ENCODE peak calls at places on chromosome 1, in six cellular contexts. A is trophoblast cell; G is MM.1S; Q is psoas muscle; U is GM23338; Z is CD8-positive, alpha-beta memory T cell. O is an unnamed sample.

GRCh38 chr1:43345119-43345518 is 7.5 kb downstream of the MPL start:
- DNase-seq in A (peak; percentile 51), Q (no peak), U (no peak), Z (no peak), G (no peak), O (no peak)

GRCh38 chr1:41387667-41388091 is 26.4 kb downstream of the FOXO6 start:
- DNase-seq in A (peak; percentile 94), Q (peak; percentile 83), U (peak; percentile 90), Z (no peak), G (no peak), O (peak; percentile 82)

GRCh38 chr1:101309334-101310221 is 72.8 kb downstream of the S1PR1 start:
- DNase-seq in G (peak; percentile 40), U (peak; percentile 73), A (peak; percentile 69), Z (peak; percentile 91), Q (peak; percentile 64), O (peak; percentile 72)

GRCh38 chr1:89512996-89513395 is 11.6 kb upstream of the LRRC8B start:
- DNase-seq in Q (no peak), U (peak; percentile 20), G (no peak), Z (no peak), A (no peak), O (no peak)

GRCh38 chr1:178768423-178768822 is 43.4 kb downstream of the RALGPS2 start:
- DNase-seq in G (peak; percentile 66), U (peak; percentile 74), Z (peak; percentile 13), A (peak; percentile 73), Q (no peak), O (no peak)

GRCh38 chr1:171345536-171345935 is 31.6 kb downstream of the FMO4 start:
- DNase-seq in Q (no peak), A (no peak), Z (no peak), G (no peak), U (no peak), O (no peak)

GRCh38 chr1:92380867-92381266 is 82.0 kb downstream of the RPAP2 start:
- DNase-seq in Q (no peak), Z (no peak), A (no peak), U (no peak), G (no peak), O (no peak)

GRCh38 chr1:14301704-14302024 is 296.8 kb upstream of the KAZN start:
- DNase-seq in Q (no peak), A (no peak), U (no peak), G (no peak), Z (no peak), O (no peak)

GRCh38 chr1:211808475-211808874 is 22.1 kb downstream of the LPGAT1 start:
- DNase-seq in Q (no peak), G (no peak), Z (no peak), U (no peak), A (peak; percentile 21), O (no peak)

GRCh38 chr1:186540521-186540920 is 79.6 kb upstream of the PDC start:
- DNase-seq in U (no peak), Z (no peak), Q (no peak), A (no peak), G (no peak), O (no peak)
- H3K27me3 ChIP-seq in U (no peaks in the 10 kb centered on the region), Z (no peaks in the 10 kb centered on the region), Q (no peaks in the 10 kb centered on the region), A (no peaks in the 10 kb centered on the region), G (no peaks in the 10 kb centered on the region), O (no peaks in the 10 kb centered on the region)

GRCh38 chr1:228530951-228531731 is 44.0 kb downstream of the RNF187 start:
- DNase-seq in Z (no peak), Q (no peak), G (peak; percentile 99), U (no peak), A (peak; percentile 83), O (no peak)
- H3K27me3 ChIP-seq in Z (peaks cover 10% of the 10 kb centered on the region), Q (no peaks in the 10 kb centered on the region), G (no peaks in the 10 kb centered on the region), U (peaks cover 100% of the 10 kb centered on the region), A (no peaks in the 10 kb centered on the region), O (no peaks in the 10 kb centered on the region)

GRCh38 chr1:208242186-208242585 is 2.0 kb downstream of the PLXNA2 start:
- DNase-seq in G (no peak), A (no peak), Q (no peak), Z (no peak), U (no peak), O (no peak)
- H3K27me3 ChIP-seq in G (no peaks in the 10 kb centered on the region), A (no peaks in the 10 kb centered on the region), Q (no peaks in the 10 kb centered on the region), Z (peaks cover 21% of the 10 kb centered on the region), U (peaks cover 67% of the 10 kb centered on the region), O (no peaks in the 10 kb centered on the region)

GRCh38 chr1:160666079-160666442 is 19.2 kb upstream of the SLAMF1 start:
- DNase-seq in G (no peak), Q (no peak), Z (no peak), A (no peak), U (no peak), O (no peak)
- H3K27me3 ChIP-seq in G (no peaks in the 10 kb centered on the region), Q (no peaks in the 10 kb centered on the region), Z (no peaks in the 10 kb centered on the region), A (no peaks in the 10 kb centered on the region), U (no peaks in the 10 kb centered on the region), O (no peaks in the 10 kb centered on the region)

DNA sequence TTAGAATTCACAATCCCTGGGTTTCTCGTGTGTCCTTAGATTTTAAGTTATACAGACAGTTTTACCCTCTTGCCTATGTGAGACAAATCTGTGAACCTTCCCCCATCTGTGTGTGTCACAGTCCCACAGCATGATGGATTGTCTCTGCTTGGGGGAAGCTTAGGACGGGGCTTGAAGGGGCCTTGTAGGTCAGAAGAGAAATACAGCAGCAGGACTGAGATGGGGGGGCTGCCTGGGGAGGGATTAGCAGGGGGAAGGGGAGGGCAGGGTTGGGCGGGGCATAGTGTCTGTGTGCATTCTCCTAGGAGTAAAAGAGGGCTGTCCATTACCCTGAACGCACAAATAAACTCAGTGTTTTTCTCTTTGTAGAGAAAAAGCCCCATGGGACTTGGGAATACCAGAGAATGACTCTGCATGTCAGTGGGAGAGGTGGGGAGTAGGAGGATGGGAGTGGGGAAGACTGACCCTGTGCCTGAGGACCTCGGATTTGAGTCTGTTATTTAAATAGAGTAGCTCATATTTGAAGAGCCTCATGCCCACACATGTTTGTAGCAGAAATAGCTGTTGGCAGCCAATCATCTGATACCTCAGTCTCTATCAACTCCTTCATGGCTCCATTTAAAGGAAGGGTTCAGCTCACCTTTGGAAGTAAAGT is 16.4 kb downstream of the RNF220 start:
- DNase-seq in G (no peak), U (no peak), Q (no peak), A (no peak), Z (no peak), O (no peak)
- H3K27me3 ChIP-seq in G (peaks cover 9% of the 10 kb centered on the region), U (peaks cover 4% of the 10 kb centered on the region), Q (peaks cover 12% of the 10 kb centered on the region), A (peaks cover 21% of the 10 kb centered on the region), Z (peaks cover 42% of the 10 kb centered on the region), O (peaks cover 17% of the 10 kb centered on the region)

GRCh38 chr1:220879509-220880366 is 495 bp downstream of the HLX start:
- DNase-seq in G (peak; percentile 65), U (peak; percentile 73), Z (no peak), A (peak; percentile 61), Q (peak; percentile 77), O (peak; percentile 94)

GRCh38 chr1:220878223-220879081 is 791 bp upstream of the HLX start:
- DNase-seq in Z (no peak), U (peak; percentile 38), Q (no peak), G (no peak), A (no peak), O (peak; percentile 42)

GRCh38 chr1:220879090-220879508 is at the start of gene HLX:
- DNase-seq in Z (no peak), A (peak; percentile 61), G (peak; percentile 89), Q (peak; percentile 95), U (peak; percentile 80), O (peak; percentile 95)

GRCh38 chr1:220876511-220877347 is 2.5 kb upstream of the HLX start:
- DNase-seq in Q (no peak), A (peak; percentile 19), G (no peak), Z (no peak), U (peak; percentile 84), O (peak; percentile 88)

GRCh38 chr1:220877348-220878095 is 1.7 kb upstream of the HLX start:
- DNase-seq in U (peak; percentile 65), Q (no peak), A (no peak), G (no peak), Z (no peak), O (peak; percentile 38)
- H3K27me3 ChIP-seq in U (peaks cover 88% of the 10 kb centered on the region), Q (no peaks in the 10 kb centered on the region), A (peaks cover 65% of the 10 kb centered on the region), G (no peaks in the 10 kb centered on the region), Z (peaks cover 29% of the 10 kb centered on the region), O (no peaks in the 10 kb centered on the region)

GRCh38 chr1:163799190-163799805 is 477.5 kb downstream of the NUF2 start:
- DNase-seq in U (no peak), Z (no peak), Q (no peak), G (no peak), A (no peak), O (no peak)

GRCh38 chr1:163794551-163794950 is 472.8 kb downstream of the NUF2 start:
- DNase-seq in Z (no peak), G (no peak), Q (no peak), A (no peak), U (no peak), O (no peak)

GRCh38 chr1:163796394-163796821 is 474.7 kb downstream of the NUF2 start:
- DNase-seq in U (no peak), Q (no peak), Z (no peak), G (no peak), A (peak; percentile 36), O (no peak)

DNA sequence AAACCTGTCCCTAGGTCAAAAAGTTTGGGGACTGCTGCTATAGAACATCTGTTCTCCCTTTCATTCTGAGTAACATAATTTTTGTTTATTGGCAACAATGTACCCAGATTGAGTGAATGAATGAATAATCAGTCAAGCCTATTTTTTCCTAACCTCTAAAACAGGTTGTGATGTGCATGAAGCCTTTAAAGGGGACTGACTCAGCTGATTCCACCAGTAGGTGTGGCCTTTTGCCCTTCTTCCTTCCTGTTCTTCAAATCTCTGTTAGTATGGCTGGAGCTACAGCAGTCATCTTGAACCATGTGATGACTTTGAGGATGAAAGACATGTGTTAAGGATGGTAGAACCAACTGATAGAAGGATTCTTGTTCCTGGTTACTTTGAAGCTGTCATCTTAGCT is 476.1 kb downstream of the NUF2 start:
- DNase-seq in Z (no peak), A (no peak), G (no peak), Q (no peak), U (no peak), O (no peak)
- H3K27me3 ChIP-seq in Z (no peaks in the 10 kb centered on the region), A (no peaks in the 10 kb centered on the region), G (no peaks in the 10 kb centered on the region), Q (no peaks in the 10 kb centered on the region), U (no peaks in the 10 kb centered on the region), O (no peaks in the 10 kb centered on the region)

GRCh38 chr1:923991-924618 is 382 bp downstream of the SAMD11 start:
- DNase-seq in A (no peak), Q (no peak), G (no peak), Z (no peak), U (no peak), O (peak; percentile 85)
- H3K27me3 ChIP-seq in A (peaks cover 15% of the 10 kb centered on the region), Q (peaks cover 30% of the 10 kb centered on the region), G (peaks cover 90% of the 10 kb centered on the region), Z (peaks cover 48% of the 10 kb centered on the region), U (peaks cover 100% of the 10 kb centered on the region), O (peaks cover 51% of the 10 kb centered on the region)